ENCODE peak calls at places on chromosomes 2 and 18, in eight cellular contexts. T is fibroblast of lung, G is PC-9, P is GM23338, J is GM23248, W is neural progenitor cell, Q is PC-3, C is GM12878. U is an unnamed sample.
A peak's percentile ranks its signal among the peaks of the same experiment; 100 is the strongest.

GRCh38 chr2:210224660-210225460 is at the start of gene ACADL:
- DNase-seq in T (peak; percentile 54), G (peak; percentile 43), P (peak; percentile 78), J (peak; percentile 62), W (peak; percentile 77), Q (peak; percentile 22), C (no peak), U (no peak)

GRCh38 chr2:218576854-218577253 is 8.2 kb downstream of the CNOT9 start:
- DNase-seq in T (no peak), G (no peak), P (no peak), J (no peak), W (no peak), Q (no peak), C (no peak), U (no peak)

GRCh38 chr2:179275280-179276013 is 10.8 kb upstream of the SESTD1 start:
- DNase-seq in T (peak; percentile 11), G (no peak), P (no peak), J (peak; percentile 49), W (no peak), Q (no peak), C (no peak), U (no peak)

GRCh38 chr2:234495801-234496441 is 960 bp downstream of the ARL4C start:
- DNase-seq in T (no peak), G (peak; percentile 46), P (peak; percentile 33), J (peak; percentile 57), W (peak; percentile 55), Q (peak; percentile 24), C (no peak), U (no peak)

GRCh38 chr2:22998368-22998767 is 386.6 kb upstream of the KLHL29 start:
- DNase-seq in T (no peak), G (no peak), P (no peak), J (no peak), W (no peak), Q (no peak), C (no peak), U (no peak)

GRCh38 chr2:158482594-158482993 is 25.8 kb downstream of the PKP4 start:
- DNase-seq in T (peak; percentile 62), G (no peak), P (no peak), J (peak; percentile 20), W (no peak), Q (peak; percentile 31), C (no peak), U (no peak)

GRCh38 chr2:45643543-45644542 is 7.6 kb upstream of the PRKCE start:
- DNase-seq in T (peak; percentile 23), G (peak; percentile 72), P (peak; percentile 80), J (peak; percentile 83), W (peak; percentile 88), Q (peak; percentile 84), C (no peak), U (no peak)

GRCh38 chr2:68741238-68741637 is 6.6 kb downstream of the ARHGAP25 start:
- DNase-seq in T (peak; percentile 53), G (no peak), P (no peak), J (no peak), W (no peak), Q (no peak), C (no peak), U (no peak)

GRCh38 chr18:35024965-35025364 is 16.2 kb upstream of the MAPRE2 start:
- DNase-seq in T (peak; percentile 89), G (no peak), P (no peak), J (peak; percentile 82), W (no peak), Q (peak; percentile 8), C (no peak), U (no peak)

GRCh38 chr2:182767578-182767977 is 51.5 kb downstream of the DNAJC10 start:
- DNase-seq in T (peak; percentile 49), G (no peak), P (peak; percentile 72), J (peak; percentile 37), W (peak; percentile 42), Q (peak; percentile 61), C (no peak), U (no peak)

GRCh38 chr18:32754508-32755263 is 18.1 kb downstream of the KLHL14 start:
- DNase-seq in T (no peak), G (no peak), P (peak; percentile 40), J (no peak), W (peak; percentile 59), Q (no peak), C (no peak), U (no peak)

GRCh38 chr2:95017308-95017630 is 8.2 kb upstream of the MAL start:
- DNase-seq in T (no peak), G (no peak), P (no peak), J (no peak), W (no peak), Q (no peak), C (no peak), U (no peak)

GRCh38 chr2:111706481-111707001 is 177.5 kb downstream of the ANAPC1 start:
- DNase-seq in T (no peak), G (no peak), P (no peak), J (no peak), W (no peak), Q (no peak), C (no peak), U (no peak)

GRCh38 chr18:9520666-9521065 is 45.4 kb downstream of the RALBP1 start:
- DNase-seq in T (peak; percentile 44), G (no peak), P (no peak), J (no peak), W (no peak), Q (no peak), C (no peak), U (no peak)

GRCh38 chr18:48356909-48357631 is 52.1 kb downstream of the ZBTB7C start:
- DNase-seq in T (no peak), G (peak; percentile 8), P (peak; percentile 30), J (no peak), W (no peak), Q (no peak), C (no peak), U (peak; percentile 32)

GRCh38 chr18:59904051-59904601 is 4.3 kb downstream of the PMAIP1 start:
- DNase-seq in T (no peak), G (no peak), P (no peak), J (no peak), W (no peak), Q (no peak), C (no peak), U (no peak)
- H3K4me1 ChIP-seq in T (peaks cover 17% of the 10 kb centered on the region), G (peaks cover 43% of the 10 kb centered on the region), P (peaks cover 40% of the 10 kb centered on the region), J (peaks cover 27% of the 10 kb centered on the region), W (peaks cover 11% of the 10 kb centered on the region), Q (peaks cover 32% of the 10 kb centered on the region), C (peaks cover 39% of the 10 kb centered on the region), U (peaks cover 36% of the 10 kb centered on the region)

DNA sequence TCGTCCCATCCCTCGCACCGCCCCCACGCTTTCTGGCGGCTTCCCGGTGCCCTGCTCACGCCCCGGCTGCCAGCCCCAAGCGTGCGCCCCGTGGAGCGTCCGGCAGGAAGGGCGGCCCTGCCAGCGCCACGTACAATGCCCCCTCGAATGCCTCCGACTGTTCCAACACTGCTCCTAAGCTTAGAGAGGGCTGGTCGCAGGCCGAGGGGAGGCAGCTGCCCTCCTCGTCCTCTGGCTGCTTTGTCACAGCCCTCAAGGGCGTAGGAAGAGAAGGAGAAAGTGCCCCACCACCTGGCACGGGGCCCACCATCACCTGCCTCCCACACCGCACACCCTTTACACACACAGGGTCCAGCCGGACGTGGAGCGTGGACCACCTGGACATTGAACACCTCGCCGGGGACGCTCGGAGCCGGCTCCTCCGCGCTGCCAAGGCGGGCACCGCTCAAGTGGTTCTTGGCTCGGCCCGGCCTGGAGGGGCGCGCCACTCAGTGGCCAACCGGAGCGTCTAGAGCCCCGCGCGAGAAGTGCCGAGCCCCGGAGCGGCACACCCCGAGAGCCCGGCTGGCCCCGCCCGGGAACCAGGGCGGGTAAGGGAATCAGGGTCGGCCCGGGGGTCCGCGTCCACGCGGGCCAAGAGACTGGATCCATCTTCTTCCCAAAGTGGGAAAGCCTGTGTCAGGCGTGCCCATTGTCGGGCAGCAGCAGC is 830 bp downstream of the DNER start:
- DNase-seq in T (no peak), G (no peak), P (peak; percentile 75), J (peak; percentile 12), W (peak; percentile 78), Q (peak; percentile 16), C (no peak), U (no peak)
- TF ChIP-seq EZH2 in T (peak; percentile 85), G (peak; percentile 85), P (no peak), J (peak; percentile 53), W (peak; percentile 86), Q (peak; percentile 91), C (no peak), U (peak; percentile 90)

GRCh38 chr2:118237451-118237850 is 149.2 kb downstream of the INSIG2 start:
- DNase-seq in T (no peak), G (no peak), P (peak; percentile 42), J (no peak), W (no peak), Q (no peak), C (no peak), U (no peak)

GRCh38 chr2:118240276-118240675 is 152.0 kb downstream of the INSIG2 start:
- DNase-seq in T (no peak), G (no peak), P (no peak), J (peak; percentile 43), W (no peak), Q (peak; percentile 46), C (no peak), U (no peak)

GRCh38 chr2:118241128-118241527 is 152.9 kb downstream of the INSIG2 start:
- DNase-seq in T (no peak), G (no peak), P (no peak), J (no peak), W (no peak), Q (no peak), C (no peak), U (no peak)

GRCh38 chr2:118242216-118242615 is 153.9 kb downstream of the INSIG2 start:
- DNase-seq in T (peak; percentile 19), G (peak; percentile 61), P (no peak), J (peak; percentile 66), W (no peak), Q (peak; percentile 96), C (no peak), U (no peak)

DNA sequence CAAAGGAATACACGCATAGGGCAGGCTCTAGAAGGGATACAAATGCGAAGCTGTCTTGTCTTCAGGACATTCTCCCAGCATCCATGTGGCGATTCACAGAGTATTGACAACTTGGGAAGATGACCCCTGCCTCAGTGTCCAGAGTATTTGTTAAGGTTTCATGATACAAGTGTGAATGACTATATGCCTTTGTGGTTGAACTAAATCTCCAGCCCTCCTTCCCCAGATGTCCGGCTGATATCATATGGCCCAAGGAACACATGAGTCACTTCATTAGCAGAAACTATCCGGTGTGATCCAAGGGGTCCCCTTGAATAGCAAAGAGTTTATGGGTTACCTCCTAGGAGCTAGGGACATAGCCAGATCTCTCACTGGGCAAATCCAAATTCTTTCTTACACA is 151.0 kb downstream of the INSIG2 start:
- DNase-seq in T (no peak), G (no peak), P (no peak), J (no peak), W (no peak), Q (no peak), C (no peak), U (no peak)
- H3K4me1 ChIP-seq in T (no peaks in the 10 kb centered on the region), G (peaks cover 41% of the 10 kb centered on the region), P (no peaks in the 10 kb centered on the region), J (peaks cover 8% of the 10 kb centered on the region), W (no peaks in the 10 kb centered on the region), Q (peaks cover 34% of the 10 kb centered on the region), C (no peaks in the 10 kb centered on the region), U (peaks cover 7% of the 10 kb centered on the region)

DNA sequence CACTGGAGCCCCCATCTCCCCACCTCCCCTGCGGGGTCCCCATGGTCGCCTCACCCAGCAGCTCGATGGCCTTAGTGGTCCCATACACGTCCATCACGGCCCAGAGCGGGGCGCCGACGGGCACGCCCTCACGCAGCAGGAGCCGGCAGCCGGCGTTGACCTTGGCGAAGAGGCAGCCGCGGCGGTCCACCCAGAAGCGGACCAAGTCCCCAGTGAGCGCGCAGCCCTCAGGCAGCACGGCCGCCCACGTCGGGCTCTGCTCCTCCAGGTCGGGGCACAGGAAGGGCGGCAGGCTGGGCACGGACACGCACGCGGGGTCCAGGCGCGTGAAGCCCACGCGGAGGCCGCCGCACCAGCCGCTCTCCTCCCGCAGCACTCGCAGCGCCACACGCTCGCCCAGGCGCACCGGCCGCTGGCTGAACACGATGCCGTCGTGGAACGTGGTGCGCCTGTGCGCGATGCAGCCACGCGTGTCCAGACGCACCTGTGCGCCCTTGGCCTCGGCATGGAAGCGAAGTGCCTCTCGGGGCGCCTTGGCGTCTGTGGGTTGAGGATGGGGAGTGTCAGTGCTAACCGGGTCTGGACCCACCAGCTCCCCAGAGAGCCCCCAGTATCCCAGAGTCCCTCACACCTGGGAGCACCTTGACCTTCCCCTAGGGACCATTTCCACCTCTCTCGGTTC is 4.6 kb downstream of the NEURL3 start:
- DNase-seq in T (no peak), G (no peak), P (peak; percentile 25), J (peak; percentile 25), W (no peak), Q (no peak), C (no peak), U (no peak)
- TF ChIP-seq EZH2 in T (peak; percentile 78), G (no peak), P (no peak), J (no peak), W (no peak), Q (no peak), C (no peak), U (no peak)